ENCODE peak calls at places on chromosomes 6 and 20, in ten cellular contexts. C is NCI-H748 treated with DMSO at 0.1 percent for 48 hours; V is LoVo; B is nephron progenitor cell; U is glutamatergic neuron; J is endothelial cell; D is mesenteric fat pad; T is cardiac fibroblast; L is activated CD8-positive, alpha-beta memory T cell treated with anti-CD3 and anti-CD28 coated beads for 4 hours; N is MV-4-11. O is an unnamed sample.

GRCh38 chr6:91569071-91569470 is 982.2 kb upstream of the MAP3K7 start:
- DNase-seq in B (no peak), L (no peak), C (no peak), D (no peak), V (no peak), T (no peak), U (no peak), N (no peak), J (no peak), O (no peak)

GRCh38 chr20:57618091-57618765 is 2.0 kb downstream of the ZBP1 start:
- DNase-seq in T (no peak), J (no peak), N (no peak), L (no peak), C (no peak), B (no peak), U (no peak), V (peak), D (no peak), O (no peak)

GRCh38 chr20:32006841-32007786 is 3.1 kb upstream of the CCM2L start:
- DNase-seq in U (no peak), J (no peak), V (no peak), B (no peak), N (no peak), T (no peak), L (no peak), D (no peak), C (peak), O (no peak)

GRCh38 chr6:79536615-79536968 is 638 bp downstream of the LCA5 start:
- DNase-seq in L (no peak), N (no peak), D (no peak), B (no peak), J (no peak), V (no peak), C (no peak), U (peak), T (peak), O (no peak)

GRCh38 chr6:87941556-87942358 is 105.9 kb upstream of the SPACA1 start:
- DNase-seq in D (no peak), L (no peak), V (no peak), N (no peak), T (no peak), B (no peak), C (no peak), U (no peak), J (no peak), O (no peak)

GRCh38 chr6:145733770-145734169 is 1.6 kb downstream of the EPM2A start:
- DNase-seq in B (no peak), D (no peak), L (no peak), C (peak), T (no peak), V (no peak), J (no peak), U (no peak), N (no peak), O (no peak)

GRCh38 chr6:106243261-106243660 is 82.3 kb downstream of the ATG5 start:
- DNase-seq in N (no peak), D (no peak), U (no peak), T (no peak), B (no peak), L (no peak), V (no peak), J (no peak), C (no peak), O (no peak)

GRCh38 chr20:60268502-60268901 is 310.3 kb downstream of the CDH26 start:
- DNase-seq in C (no peak), D (no peak), B (no peak), V (no peak), N (no peak), L (no peak), U (no peak), J (no peak), T (no peak), O (no peak)

GRCh38 chr6:97535800-97536199 is 252.8 kb upstream of the MMS22L start:
- DNase-seq in J (no peak), N (no peak), D (no peak), V (no peak), U (no peak), T (no peak), L (no peak), B (no peak), C (no peak), O (no peak)

GRCh38 chr6:149249370-149250357 is 67.8 kb upstream of the TAB2 start:
- DNase-seq in N (no peak), D (no peak), J (no peak), L (no peak), C (no peak), U (no peak), B (no peak), T (peak), V (peak), O (no peak)

GRCh38 chr6:170227996-170228550 is 62.8 kb downstream of the DLL1 start:
- DNase-seq in V (no peak), J (no peak), N (no peak), C (no peak), L (no peak), B (no peak), T (no peak), D (no peak), U (no peak), O (no peak)

O was measured in stimulated activated CD4-positive, alpha-beta T cell treated with anti-CD3 and anti-CD28 coated beads, Interleukin-12 subunit alpha, Interleukin-12 subunit beta, amount 100 ng/mL, for 24 hours.